ENCODE peak calls at places on chromosomes 16 and 17, in seven cellular contexts. R, B, Z, P, H, A and T are unnamed samples.

GRCh38 chr16:7321661-7322060 is 11.0 kb upstream of the RBFOX1 start:
- DNase-seq in R (no peak), B (no peak), Z (no peak), P (no peak), H (no peak), A (no peak), T (no peak)

GRCh38 chr17:69287168-69287567 is 39.8 kb downstream of the ABCA5 start:
- DNase-seq in R (no peak), B (no peak), Z (no peak), P (no peak), H (no peak), A (no peak), T (no peak)

GRCh38 chr17:47604268-47604927 is 45.3 kb upstream of the KPNB1 start:
- DNase-seq in R (no peak), B (no peak), Z (no peak), P (no peak), H (no peak), A (no peak), T (no peak)

GRCh38 chr16:48138543-48138942 is 17.2 kb downstream of the ABCC12 start:
- DNase-seq in R (no peak), B (no peak), Z (no peak), P (no peak), H (no peak), A (no peak), T (no peak)

GRCh38 chr16:89393731-89394406 is 96.5 kb downstream of the ANKRD11 start:
- DNase-seq in R (no peak), B (peak), Z (no peak), P (no peak), H (no peak), A (no peak), T (no peak)

GRCh38 chr17:78322327-78322857 is 37.5 kb downstream of the SOCS3 start:
- DNase-seq in R (no peak), B (no peak), Z (no peak), P (no peak), H (no peak), A (no peak), T (no peak)

GRCh38 chr16:57744646-57744903 is 9.0 kb downstream of the KATNB1 start:
- DNase-seq in R (no peak), B (no peak), Z (no peak), P (no peak), H (no peak), A (no peak), T (no peak)

GRCh38 chr16:75385507-75386152 is 47.7 kb downstream of the CFDP1 start:
- DNase-seq in R (peak), B (peak), Z (no peak), P (peak), H (no peak), A (no peak), T (peak)

GRCh38 chr16:48318630-48319029 is 66.6 kb downstream of the SIAH1 start:
- DNase-seq in R (peak), B (peak), Z (no peak), P (peak), H (peak), A (no peak), T (peak)

GRCh38 chr16:10870808-10871156 is 6.2 kb upstream of the CIITA start:
- DNase-seq in R (no peak), B (no peak), Z (no peak), P (no peak), H (no peak), A (no peak), T (no peak)

GRCh38 chr17:32259596-32259995 is 6.0 kb upstream of the RHBDL3 start:
- DNase-seq in R (no peak), B (no peak), Z (no peak), P (no peak), H (no peak), A (no peak), T (no peak)

GRCh38 chr17:36529121-36529520 is 5.5 kb downstream of the MYO19 start:
- DNase-seq in R (no peak), B (no peak), Z (no peak), P (no peak), H (no peak), A (no peak), T (no peak)

GRCh38 chr16:729768-730665 is 3.1 kb downstream of the HAGHL start:
- DNase-seq in R (no peak), B (no peak), Z (no peak), P (no peak), H (no peak), A (no peak), T (no peak)

GRCh38 chr16:83473109-83473508 is 334.7 kb upstream of the HSBP1 start:
- DNase-seq in R (no peak), B (no peak), Z (no peak), P (no peak), H (no peak), A (no peak), T (no peak)

GRCh38 chr16:75763250-75763649 is 37.0 kb upstream of the CPHXL start:
- DNase-seq in R (no peak), B (peak), Z (no peak), P (no peak), H (no peak), A (no peak), T (no peak)

GRCh38 chr17:44267818-44268490 is at the start of gene SLC4A1:
- DNase-seq in R (no peak), B (peak), Z (no peak), P (no peak), H (no peak), A (no peak), T (peak)